ENCODE peak calls at places on chromosomes 3 and 15, in eight cellular contexts. K is kidney glomerular epithelial cell, Z is adrenal gland, C is germinal center, B is nephron progenitor cell, Q is OCI-LY7, J is DND-41, V is globus pallidus. U is an unnamed sample.

GRCh38 chr3:134449277-134449676 is 36.5 kb downstream of the ANAPC13 start:
- DNase-seq in K (peak), Z (peak), C (no peak), B (no peak), Q (peak), J (no peak), V (peak), U (no peak)

GRCh38 chr3:98536456-98537017 is 4.8 kb downstream of the GPR15 start:
- DNase-seq in K (no peak), Z (no peak), C (no peak), B (no peak), Q (peak), J (no peak), V (no peak), U (no peak)

GRCh38 chr15:96325579-96326331 is 4.7 kb upstream of the NR2F2 start:
- DNase-seq in K (no peak), Z (no peak), C (no peak), B (no peak), Q (no peak), J (no peak), V (no peak), U (no peak)

GRCh38 chr15:83323296-83323711 is 38.8 kb upstream of the BNC1 start:
- DNase-seq in K (peak), Z (no peak), C (no peak), B (peak), Q (no peak), J (no peak), V (no peak), U (no peak)

GRCh38 chr15:59284768-59285368 is 78.2 kb downstream of the LDHAL6B start:
- DNase-seq in K (peak), Z (no peak), C (no peak), B (no peak), Q (no peak), J (no peak), V (no peak), U (no peak)

GRCh38 chr3:178804606-178805005 is 267.0 kb downstream of the ZMAT3 start:
- DNase-seq in K (no peak), Z (no peak), C (no peak), B (no peak), Q (no peak), J (no peak), V (no peak), U (no peak)

GRCh38 chr3:7682822-7683229 is 818.8 kb upstream of the LMCD1 start:
- DNase-seq in K (peak), Z (peak), C (no peak), B (no peak), Q (no peak), J (no peak), V (no peak), U (peak)

GRCh38 chr3:45593708-45594601 is 596 bp upstream of the LIMD1 start:
- DNase-seq in K (peak), Z (peak), C (peak), B (peak), Q (peak), J (peak), V (peak), U (no peak)

GRCh38 chr3:13263770-13264467 is 156.2 kb downstream of the NUP210 start:
- DNase-seq in K (no peak), Z (peak), C (no peak), B (no peak), Q (no peak), J (no peak), V (peak), U (no peak)

GRCh38 chr3:146746190-146746589 is 141.0 kb upstream of the PLSCR5 start:
- DNase-seq in K (no peak), Z (no peak), C (no peak), B (no peak), Q (no peak), J (no peak), V (no peak), U (peak)